ENCODE peak calls at places on chromosome 19, in nine cellular contexts. A is GM23338, C is tibial nerve, N is neural progenitor cell, W is uterus, R is left ventricle myocardium inferior, H is endothelial cell of umbilical vein, J is heart left ventricle, D is Peyer's patch. K is an unnamed sample. For H3K27me3, the result is how much of the 10 kb centered on the place peaks cover.

GRCh38 chr19:1851581-1852293 is 3.5 kb upstream of the REXO1 start:
- DNase-seq in A (peak), C (no peak), N (no peak), W (no peak), R (no peak), H (no peak), J (no peak), D (no peak), K (peak)

GRCh38 chr19:51621178-51621577 is 9.0 kb downstream of the SIGLEC5 start:
- DNase-seq in A (no peak), C (no peak), N (no peak), W (no peak), R (no peak), H (no peak), J (no peak), D (no peak), K (no peak)

GRCh38 chr19:55079400-55080038 is 3.9 kb downstream of the EPS8L1 start:
- DNase-seq in A (no peak), C (no peak), N (no peak), W (no peak), R (no peak), H (no peak), J (no peak), D (no peak), K (no peak)

GRCh38 chr19:55156202-55157063 is 1.1 kb downstream of the TNNI3 start:
- DNase-seq in A (peak), C (no peak), N (peak), W (no peak), R (peak), H (no peak), J (peak), D (peak), K (no peak)

GRCh38 chr19:49655570-49656455 is 9.8 kb downstream of the IRF3 start:
- DNase-seq in A (no peak), C (no peak), N (no peak), W (no peak), R (no peak), H (no peak), J (no peak), D (no peak), K (no peak)

GRCh38 chr19:39828015-39828633 is 5.8 kb downstream of the DYRK1B start:
- DNase-seq in A (no peak), C (no peak), N (no peak), W (no peak), R (no peak), H (no peak), J (no peak), D (no peak), K (no peak)

GRCh38 chr19:29326351-29326750 is 113.4 kb upstream of the UQCRFS1 start:
- DNase-seq in A (no peak), C (no peak), N (no peak), W (no peak), R (no peak), H (no peak), J (no peak), D (no peak), K (no peak)

GRCh38 chr19:29576761-29577661 is 29.1 kb upstream of the POP4 start:
- DNase-seq in A (no peak), C (no peak), N (no peak), W (no peak), R (no peak), H (no peak), J (no peak), D (no peak), K (no peak)

GRCh38 chr19:720691-721160 is 12.0 kb downstream of the PALM start:
- DNase-seq in A (peak), C (no peak), N (no peak), W (no peak), R (no peak), H (no peak), J (no peak), D (no peak), K (no peak)

GRCh38 chr19:49847731-49848696 is 2.9 kb upstream of the PTOV1 start:
- DNase-seq in A (no peak), C (no peak), N (no peak), W (no peak), R (no peak), H (no peak), J (no peak), D (no peak), K (no peak)

GRCh38 chr19:31220540-31220939 is 128.7 kb downstream of the TSHZ3 start:
- DNase-seq in A (peak), C (no peak), N (peak), W (no peak), R (no peak), H (no peak), J (no peak), D (no peak), K (no peak)

GRCh38 chr19:19538767-19539166 is 702 bp downstream of the CILP2 start:
- DNase-seq in A (peak), C (no peak), N (no peak), W (no peak), R (no peak), H (no peak), J (no peak), D (no peak), K (no peak)

GRCh38 chr19:43467276-43467675 is 1.9 kb upstream of the LYPD3 start:
- DNase-seq in A (no peak), C (no peak), N (no peak), W (no peak), R (no peak), H (no peak), J (no peak), D (no peak), K (no peak)

GRCh38 chr19:40623403-40624239 is 22.5 kb downstream of the LTBP4 start:
- DNase-seq in A (peak), C (no peak), N (peak), W (peak), R (no peak), H (no peak), J (no peak), D (peak), K (no peak)

GRCh38 chr19:41958367-41959055 is 610 bp downstream of the RABAC1 start:
- DNase-seq in A (peak), C (peak), N (peak), W (peak), R (peak), H (peak), J (peak), D (peak), K (peak)

GRCh38 chr19:49858591-49858985 is 7.6 kb downstream of the PTOV1 start:
- DNase-seq in A (no peak), C (no peak), N (no peak), W (no peak), R (no peak), H (no peak), J (no peak), D (peak), K (no peak)

GRCh38 chr19:4702764-4703163 is 20.9 kb downstream of the DPP9 start:
- DNase-seq in A (no peak), C (no peak), N (no peak), W (no peak), R (no peak), H (no peak), J (no peak), D (no peak), K (no peak)

GRCh38 chr19:29323046-29323971 is 110.4 kb upstream of the UQCRFS1 start:
- DNase-seq in A (no peak), C (no peak), N (no peak), W (no peak), R (no peak), H (no peak), J (no peak), D (no peak), K (no peak)

GRCh38 chr19:32615569-32615968 is 34.6 kb downstream of the PDCD5 start:
- DNase-seq in A (no peak), C (no peak), N (no peak), W (no peak), R (no peak), H (no peak), J (no peak), D (no peak), K (no peak)

GRCh38 chr19:469833-470232 is 9.0 kb upstream of the SHC2 start:
- DNase-seq in A (no peak), C (no peak), N (no peak), W (no peak), R (no peak), H (no peak), J (no peak), D (no peak), K (no peak)

GRCh38 chr19:41601771-41602170 is 25.1 kb downstream of the CEACAM4 start:
- DNase-seq in A (no peak), C (no peak), N (no peak), W (no peak), R (no peak), H (no peak), J (no peak), D (no peak), K (no peak)

DNA sequence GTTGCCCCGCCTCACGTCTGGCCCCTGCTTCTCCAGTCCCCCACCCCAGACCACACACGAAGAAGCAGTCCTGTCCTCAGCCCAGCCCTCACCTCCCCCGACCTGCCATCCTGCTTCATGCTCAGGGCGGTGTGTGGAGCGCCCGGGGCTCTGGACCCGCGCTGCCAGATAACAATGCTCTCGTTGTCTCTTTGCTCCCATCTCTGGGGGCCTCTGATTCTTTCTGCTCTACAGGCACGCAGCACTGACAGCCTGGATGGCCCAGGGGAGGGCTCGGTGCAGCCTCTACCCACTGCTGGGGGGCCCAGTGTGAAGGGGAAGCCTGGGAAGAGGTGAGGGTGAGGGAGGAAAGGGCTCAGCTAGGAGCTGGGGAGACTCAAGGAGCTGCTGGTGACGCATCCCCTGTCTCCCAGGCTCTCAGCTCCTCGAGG is 2.1 kb downstream of the ARHGAP33 start:
- DNase-seq in A (peak), C (no peak), N (peak), W (no peak), R (no peak), H (no peak), J (no peak), D (no peak), K (no peak)
- H3K27ac ChIP-seq in A (no peak), C (no peak), N (no peak), W (no peak), R (no peak), H (no peak), J (no peak), D (no peak), K (no peak)

GRCh38 chr19:48006762-48007161 is 12.3 kb downstream of the ELSPBP1 start:
- DNase-seq in A (peak), C (no peak), N (no peak), W (no peak), R (no peak), H (no peak), J (no peak), D (no peak), K (no peak)
- TF ChIP-seq CTCF in A (peak), C (no peak), N (peak), W (no peak), R (no peak), H (peak), J (no peak), D (no peak), K (peak)

GRCh38 chr19:47430041-47430802 is 10.9 kb upstream of the MEIS3 start:
- DNase-seq in A (peak), C (no peak), N (peak), W (no peak), R (no peak), H (peak), J (no peak), D (peak), K (no peak)
- H3K27me3 ChIP-seq in A (under half), C (half or more), N (under half), W (under half), R (half or more), H (under half), J (under half), D (under half), K (under half)

DNA sequence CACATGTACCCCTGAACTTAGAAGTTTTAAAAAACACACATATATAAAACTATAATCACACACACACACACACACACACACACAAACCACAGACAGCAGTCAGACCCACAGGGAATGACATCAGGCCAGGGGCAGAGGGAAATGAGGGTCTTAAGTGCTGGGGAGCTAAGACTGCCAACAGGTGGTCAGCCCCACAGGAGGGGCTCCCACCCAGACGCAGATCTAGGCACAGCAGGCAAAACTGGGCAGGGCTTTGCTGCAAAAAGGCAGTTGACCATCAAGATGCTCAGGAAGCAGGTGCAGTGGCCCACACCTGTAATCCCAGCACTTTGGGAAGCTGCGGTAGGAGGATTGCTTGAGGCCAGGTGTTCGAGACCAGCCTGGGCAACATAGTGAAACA is 121.0 kb upstream of the LSM14A start:
- DNase-seq in A (no peak), C (no peak), N (no peak), W (no peak), R (no peak), H (no peak), J (no peak), D (no peak), K (no peak)
- H3K27ac ChIP-seq in A (no peak), C (no peak), N (no peak), W (no peak), R (no peak), H (no peak), J (no peak), D (no peak), K (no peak)

DNA sequence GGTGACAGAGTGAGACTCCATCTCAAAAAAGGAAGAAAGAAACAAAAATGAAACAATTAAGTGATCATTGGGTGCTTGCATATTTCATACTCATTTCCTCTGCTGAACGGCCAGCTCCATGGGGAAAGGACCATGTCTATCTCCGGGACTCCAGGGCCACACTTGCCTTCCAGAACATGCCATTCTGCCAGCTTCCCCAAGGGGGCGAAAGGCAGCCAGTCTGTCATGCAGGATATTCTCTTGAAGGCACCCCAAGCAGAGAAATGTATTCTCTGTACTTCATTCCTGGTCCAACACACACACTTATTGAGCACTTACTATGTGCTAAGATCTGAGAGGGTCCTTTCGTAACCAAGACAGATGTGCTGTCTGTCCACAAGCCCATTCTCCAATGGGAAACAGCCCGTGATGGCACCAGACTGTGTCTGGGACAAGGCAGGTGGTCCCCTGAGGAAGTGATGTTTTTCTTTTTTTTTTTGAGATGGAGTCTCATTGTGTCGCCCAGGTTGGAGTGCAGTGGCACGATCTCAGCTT is 10.2 kb upstream of the CARM1 start:
- DNase-seq in A (peak), C (no peak), N (peak), W (no peak), R (no peak), H (peak), J (no peak), D (peak), K (no peak)
- TF ChIP-seq CTCF in A (peak), C (peak), N (peak), W (no peak), R (peak), H (peak), J (peak), D (no peak), K (peak)

GRCh38 chr19:17953869-17954268 is 13.0 kb upstream of the KCNN1 start:
- DNase-seq in A (no peak), C (no peak), N (peak), W (no peak), R (no peak), H (no peak), J (no peak), D (no peak), K (no peak)
- H3K27me3 ChIP-seq in A (half or more), C (half or more), N (half or more), W (under half), R (half or more), H (half or more), J (half or more), D (under half), K (half or more)

GRCh38 chr19:11356676-11357550 is 1.7 kb downstream of the PLPPR2 start:
- DNase-seq in A (no peak), C (no peak), N (no peak), W (no peak), R (no peak), H (no peak), J (no peak), D (no peak), K (no peak)

GRCh38 chr19:11359421-11359820 is 4.2 kb downstream of the PLPPR2 start:
- DNase-seq in A (no peak), C (no peak), N (no peak), W (no peak), R (no peak), H (no peak), J (no peak), D (no peak), K (no peak)

GRCh38 chr19:11356074-11356397 is 804 bp downstream of the PLPPR2 start:
- DNase-seq in A (no peak), C (no peak), N (no peak), W (no peak), R (no peak), H (no peak), J (no peak), D (no peak), K (no peak)

GRCh38 chr19:11361037-11361770 is 6.0 kb downstream of the PLPPR2 start:
- DNase-seq in A (peak), C (no peak), N (peak), W (no peak), R (no peak), H (no peak), J (no peak), D (peak), K (no peak)

DNA sequence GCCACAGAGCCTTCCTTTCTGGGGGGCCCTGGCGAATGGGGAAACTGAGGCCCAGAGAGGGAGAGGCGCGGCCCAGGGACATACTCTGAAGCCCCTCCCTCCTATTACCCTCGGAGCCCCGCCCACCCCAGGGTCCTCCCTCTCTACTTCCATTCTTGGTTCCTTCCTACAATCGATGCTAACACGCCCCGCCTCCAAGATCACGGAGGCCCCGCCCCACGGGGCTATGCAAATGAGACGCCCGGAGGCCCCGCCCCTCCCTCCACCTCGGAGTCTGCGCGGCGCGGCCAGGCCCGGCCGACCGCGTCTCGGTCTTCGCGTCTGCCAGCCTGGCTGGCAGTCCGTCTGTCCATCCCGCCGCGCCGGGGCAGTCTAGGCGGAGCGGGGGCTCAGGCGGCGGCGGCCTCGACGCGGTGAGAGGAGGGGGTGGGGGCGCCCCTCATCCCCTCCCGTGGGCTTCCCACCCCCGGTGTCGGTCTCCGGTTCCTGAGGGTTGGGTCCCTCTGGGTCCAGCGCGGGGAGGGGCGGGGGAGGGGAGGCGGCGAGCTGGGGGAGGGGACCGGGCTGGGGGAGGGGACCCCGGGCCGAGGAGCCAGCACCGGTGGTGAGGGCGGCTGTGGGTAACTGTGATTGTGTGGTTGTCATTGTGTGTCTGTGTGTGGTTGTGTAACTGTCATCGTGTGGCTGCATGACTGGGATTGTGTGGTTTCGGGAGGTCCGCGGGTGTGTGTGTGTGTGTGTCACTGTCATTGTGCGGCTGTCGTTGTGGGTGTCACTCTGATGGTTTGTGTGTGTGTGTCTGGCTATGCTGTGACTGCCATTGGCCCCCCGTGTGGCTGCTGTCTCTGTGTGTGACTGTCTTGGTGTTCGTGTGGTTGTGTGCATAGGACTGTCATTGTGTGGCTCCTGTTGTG is at the start of gene PLPPR2:
- DNase-seq in A (peak), C (peak), N (peak), W (peak), R (peak), H (peak), J (peak), D (peak), K (peak)
- H3K27ac ChIP-seq in A (no peak), C (peak), N (no peak), W (peak), R (peak), H (no peak), J (peak), D (peak), K (no peak)

GRCh38 chr19:3059653-3060052 is 2.6 kb downstream of the TLE5 start:
- DNase-seq in A (no peak), C (no peak), N (no peak), W (no peak), R (no peak), H (no peak), J (no peak), D (no peak), K (no peak)

GRCh38 chr19:3064011-3064330 is 1.7 kb upstream of the TLE5 start:
- DNase-seq in A (no peak), C (no peak), N (no peak), W (no peak), R (no peak), H (no peak), J (no peak), D (no peak), K (no peak)

GRCh38 chr19:3061214-3062161 is 807 bp downstream of the TLE5 start:
- DNase-seq in A (no peak), C (no peak), N (no peak), W (peak), R (peak), H (no peak), J (peak), D (peak), K (peak)

GRCh38 chr19:3060852-3061182 is 1.5 kb downstream of the TLE5 start:
- DNase-seq in A (no peak), C (no peak), N (no peak), W (no peak), R (no peak), H (no peak), J (no peak), D (no peak), K (no peak)

DNA sequence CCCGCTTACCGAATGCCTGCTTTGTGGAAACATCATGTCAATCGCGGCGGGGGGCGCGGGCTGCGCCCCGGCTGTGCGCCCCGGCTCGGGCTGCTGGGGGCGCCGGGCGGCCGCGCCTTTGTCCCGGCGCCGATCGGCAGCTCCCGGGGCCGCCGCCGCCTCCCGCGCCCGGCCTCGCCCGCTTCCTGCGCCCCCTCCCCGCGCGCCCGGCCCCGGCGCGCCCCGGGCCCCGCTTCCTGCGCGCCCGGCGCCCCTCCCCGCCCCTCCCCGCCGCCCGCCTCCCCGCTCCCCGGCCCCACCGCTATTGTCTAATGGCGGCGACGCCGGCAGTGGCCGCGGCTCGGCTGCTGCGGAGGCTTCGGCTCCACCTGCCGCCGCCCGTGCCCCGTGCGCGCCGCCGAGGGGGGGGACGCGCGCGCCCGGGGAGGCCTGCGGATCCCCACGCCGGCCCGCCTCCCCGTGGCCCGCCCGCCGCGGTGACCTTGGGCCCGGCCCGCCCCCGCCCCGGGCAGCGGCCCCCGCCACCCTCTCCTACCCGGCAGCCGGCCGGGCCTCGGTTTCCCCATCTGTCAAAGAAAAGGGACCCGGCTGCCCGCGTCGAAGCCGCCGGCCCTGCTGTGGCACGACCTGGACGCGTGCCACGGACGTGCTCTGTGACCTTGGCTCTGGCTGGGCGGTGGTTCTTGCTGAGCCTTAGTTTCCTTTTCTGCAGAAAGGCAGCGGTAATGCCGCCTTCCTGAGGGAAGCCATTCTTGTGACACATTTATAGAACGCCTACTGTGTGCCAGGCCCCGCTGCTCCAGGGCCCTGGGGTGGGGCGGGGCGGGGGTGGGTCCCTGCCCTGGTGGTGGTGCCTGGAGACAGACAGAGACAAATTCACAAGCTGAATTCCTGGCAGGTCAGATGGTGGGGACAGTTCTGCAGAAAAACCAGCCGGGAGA is at the start of gene TLE5:
- DNase-seq in A (peak), C (no peak), N (peak), W (peak), R (peak), H (peak), J (peak), D (peak), K (peak)
- TF ChIP-seq CTCF in A (no peak), C (no peak), N (no peak), W (peak), R (peak), H (no peak), J (no peak), D (no peak), K (no peak)

K was measured in CD4-positive, alpha-beta T cell.